ENCODE peak calls at places on chromosome 13, in eight cellular contexts. I, S, Y, U, Z, V, K and J are unnamed samples. For H3K4me1 and H3K9me3, the result is how much of the 10 kb centered on the place peaks cover.

GRCh38 chr13:37026778-37027177 is 26.2 kb downstream of the EXOSC8 start:
- DNase-seq in I (no peak), S (no peak), Y (no peak), U (no peak), Z (no peak), V (no peak), K (no peak), J (no peak)

GRCh38 chr13:29523199-29523931 is 72.1 kb downstream of the SLC7A1 start:
- DNase-seq in I (peak), S (no peak), Y (no peak), U (no peak), Z (no peak), V (peak), K (no peak), J (no peak)

GRCh38 chr13:21657538-21657937 is 13.3 kb upstream of the FGF9 start:
- DNase-seq in I (no peak), S (no peak), Y (no peak), U (peak), Z (no peak), V (no peak), K (no peak), J (no peak)

GRCh38 chr13:113835461-113836274 is 28.2 kb downstream of the GAS6 start:
- DNase-seq in I (no peak), S (no peak), Y (no peak), U (no peak), Z (peak), V (no peak), K (no peak), J (no peak)

GRCh38 chr13:25295228-25295627 is 6.2 kb upstream of the NUP58 start:
- DNase-seq in I (no peak), S (no peak), Y (no peak), U (no peak), Z (no peak), V (no peak), K (no peak), J (no peak)

GRCh38 chr13:26785845-26786630 is 25.5 kb upstream of the GPR12 start:
- DNase-seq in I (peak), S (peak), Y (no peak), U (peak), Z (no peak), V (peak), K (no peak), J (peak)

GRCh38 chr13:113499936-113500335 is 9.4 kb upstream of the DCUN1D2 start:
- DNase-seq in I (no peak), S (no peak), Y (no peak), U (peak), Z (no peak), V (no peak), K (no peak), J (no peak)

GRCh38 chr13:27970382-27971235 is 1.5 kb upstream of the CDX2 start:
- DNase-seq in I (no peak), S (no peak), Y (no peak), U (no peak), Z (no peak), V (no peak), K (no peak), J (no peak)

GRCh38 chr13:80006940-80007339 is 334.0 kb downstream of the SPRY2 start:
- DNase-seq in I (no peak), S (no peak), Y (no peak), U (no peak), Z (no peak), V (no peak), K (no peak), J (no peak)

GRCh38 chr13:85095887-85096286 is 703.3 kb downstream of the SLITRK6 start:
- DNase-seq in I (no peak), S (no peak), Y (no peak), U (no peak), Z (no peak), V (no peak), K (no peak), J (no peak)

GRCh38 chr13:26485288-26485687 is 72.2 kb upstream of the WASF3 start:
- DNase-seq in I (no peak), S (no peak), Y (no peak), U (no peak), Z (no peak), V (no peak), K (no peak), J (no peak)

GRCh38 chr13:74040200-74040599 is 94.0 kb downstream of the KLF12 start:
- DNase-seq in I (no peak), S (no peak), Y (no peak), U (no peak), Z (no peak), V (peak), K (peak), J (no peak)

GRCh38 chr13:107205318-107206112 is 637.6 kb upstream of the ARGLU1 start:
- DNase-seq in I (no peak), S (peak), Y (peak), U (peak), Z (peak), V (peak), K (peak), J (peak)

GRCh38 chr13:89486065-89486464 is 1814.9 kb downstream of the SLITRK5 start:
- DNase-seq in I (no peak), S (no peak), Y (no peak), U (no peak), Z (no peak), V (no peak), K (no peak), J (no peak)

GRCh38 chr13:78177306-78177705 is 258.7 kb upstream of the EDNRB start:
- DNase-seq in I (no peak), S (no peak), Y (no peak), U (no peak), Z (no peak), V (no peak), K (no peak), J (no peak)

GRCh38 chr13:45718063-45718462 is 15.9 kb downstream of the CBY2 start:
- DNase-seq in I (no peak), S (no peak), Y (no peak), U (peak), Z (no peak), V (no peak), K (peak), J (no peak)

GRCh38 chr13:43127103-43127817 is 103.9 kb downstream of the DNAJC15 start:
- DNase-seq in I (no peak), S (no peak), Y (no peak), U (no peak), Z (no peak), V (no peak), K (no peak), J (no peak)

GRCh38 chr13:44373601-44374347 is at the start of gene SERP2:
- DNase-seq in I (peak), S (peak), Y (no peak), U (no peak), Z (no peak), V (no peak), K (no peak), J (no peak)

GRCh38 chr13:51562011-51562671 is 22.1 kb upstream of the WDFY2 start:
- DNase-seq in I (no peak), S (no peak), Y (no peak), U (no peak), Z (no peak), V (no peak), K (no peak), J (no peak)

GRCh38 chr13:42821437-42821836 is 40.1 kb downstream of the FAM216B start:
- DNase-seq in I (no peak), S (no peak), Y (no peak), U (no peak), Z (no peak), V (no peak), K (no peak), J (no peak)

GRCh38 chr13:85806553-85807175 is 7.4 kb upstream of the SLITRK6 start:
- DNase-seq in I (no peak), S (no peak), Y (no peak), U (peak), Z (no peak), V (no peak), K (no peak), J (peak)

GRCh38 chr13:29918845-29919244 is 68.4 kb upstream of the UBL3 start:
- DNase-seq in I (no peak), S (peak), Y (no peak), U (peak), Z (no peak), V (no peak), K (no peak), J (no peak)

GRCh38 chr13:76418404-76418803 is 467.8 kb downstream of the KCTD12 start:
- DNase-seq in I (no peak), S (no peak), Y (no peak), U (no peak), Z (no peak), V (no peak), K (no peak), J (no peak)

GRCh38 chr13:112106467-112107141 is 39.7 kb downstream of the SOX1 start:
- DNase-seq in I (no peak), S (no peak), Y (no peak), U (no peak), Z (no peak), V (no peak), K (no peak), J (no peak)

GRCh38 chr13:110914293-110915056 is 394 bp downstream of the ANKRD10 start:
- DNase-seq in I (peak), S (peak), Y (peak), U (no peak), Z (peak), V (peak), K (peak), J (peak)

GRCh38 chr13:51619614-51620013 is 35.4 kb downstream of the WDFY2 start:
- DNase-seq in I (no peak), S (no peak), Y (no peak), U (peak), Z (no peak), V (no peak), K (no peak), J (no peak)

GRCh38 chr13:27660511-27660910 is 38.8 kb downstream of the POLR1D start:
- DNase-seq in I (no peak), S (no peak), Y (no peak), U (no peak), Z (no peak), V (no peak), K (no peak), J (no peak)

GRCh38 chr13:27151798-27152599 is 19.6 kb downstream of the USP12 start:
- DNase-seq in I (no peak), S (no peak), Y (no peak), U (peak), Z (no peak), V (no peak), K (no peak), J (no peak)

GRCh38 chr13:41960700-41961697 is at the start of gene VWA8:
- DNase-seq in I (peak), S (peak), Y (peak), U (peak), Z (peak), V (peak), K (peak), J (peak)

GRCh38 chr13:107551521-107551920 is 663.8 kb downstream of the LIG4 start:
- DNase-seq in I (no peak), S (no peak), Y (no peak), U (no peak), Z (no peak), V (no peak), K (no peak), J (no peak)

GRCh38 chr13:72983085-72983768 is 75.6 kb upstream of the KLF5 start:
- DNase-seq in I (no peak), S (peak), Y (peak), U (peak), Z (peak), V (no peak), K (no peak), J (no peak)

GRCh38 chr13:78609464-78610205 is 6.3 kb upstream of the POU4F1 start:
- DNase-seq in I (no peak), S (no peak), Y (no peak), U (no peak), Z (no peak), V (peak), K (peak), J (no peak)

GRCh38 chr13:79936368-79937136 is 404.4 kb downstream of the SPRY2 start:
- DNase-seq in I (no peak), S (peak), Y (no peak), U (peak), Z (no peak), V (no peak), K (peak), J (no peak)

GRCh38 chr13:87671824-87672603 is 843 bp downstream of the SLITRK5 start:
- DNase-seq in I (peak), S (no peak), Y (no peak), U (no peak), Z (no peak), V (peak), K (no peak), J (no peak)

GRCh38 chr13:40568246-40568645 is 98.2 kb downstream of the FOXO1 start:
- DNase-seq in I (no peak), S (no peak), Y (no peak), U (no peak), Z (no peak), V (no peak), K (no peak), J (no peak)
- H3K4me1 ChIP-seq in I (under half), S (under half), Y (under half), U (under half), Z (half or more), V (half or more), K (under half), J (under half)

GRCh38 chr13:99605417-99606321 is 104.4 kb downstream of the TM9SF2 start:
- DNase-seq in I (no peak), S (peak), Y (peak), U (no peak), Z (peak), V (peak), K (peak), J (peak)
- H3K27ac ChIP-seq in I (peak), S (peak), Y (peak), U (peak), Z (peak), V (peak), K (peak), J (peak)

GRCh38 chr13:32454886-32455593 is 27.1 kb upstream of the N4BP2L1 start:
- DNase-seq in I (no peak), S (no peak), Y (no peak), U (no peak), Z (no peak), V (no peak), K (no peak), J (no peak)

GRCh38 chr13:32453981-32454380 is 26.1 kb upstream of the N4BP2L1 start:
- DNase-seq in I (no peak), S (no peak), Y (no peak), U (no peak), Z (no peak), V (no peak), K (no peak), J (no peak)

GRCh38 chr13:32456591-32456990 is 28.7 kb upstream of the N4BP2L1 start:
- DNase-seq in I (no peak), S (no peak), Y (no peak), U (no peak), Z (no peak), V (no peak), K (no peak), J (no peak)

GRCh38 chr13:32455594-32455903 is 27.6 kb upstream of the N4BP2L1 start:
- DNase-seq in I (no peak), S (no peak), Y (no peak), U (no peak), Z (no peak), V (no peak), K (no peak), J (no peak)
- H3K9me3 ChIP-seq in I (under half), S (under half), Y (under half), U (under half), Z (under half), V (under half), K (under half), J (under half)

GRCh38 chr13:99357149-99357596 is 50.0 kb upstream of the GPR183 start:
- DNase-seq in I (no peak), S (no peak), Y (no peak), U (no peak), Z (no peak), V (no peak), K (no peak), J (no peak)
- H3K4me1 ChIP-seq in I (under half), S (under half), Y (under half), U (under half), Z (under half), V (half or more), K (under half), J (half or more)

GRCh38 chr13:92656103-92656502 is 570.5 kb upstream of the GPC6 start:
- DNase-seq in I (no peak), S (no peak), Y (no peak), U (no peak), Z (no peak), V (no peak), K (no peak), J (no peak)

GRCh38 chr13:92657565-92657964 is 569.0 kb upstream of the GPC6 start:
- DNase-seq in I (no peak), S (no peak), Y (no peak), U (no peak), Z (no peak), V (no peak), K (no peak), J (no peak)

GRCh38 chr13:92658293-92658692 is 568.3 kb upstream of the GPC6 start:
- DNase-seq in I (no peak), S (no peak), Y (no peak), U (no peak), Z (no peak), V (no peak), K (no peak), J (no peak)

GRCh38 chr13:92661406-92661805 is 565.2 kb upstream of the GPC6 start:
- DNase-seq in I (no peak), S (no peak), Y (no peak), U (no peak), Z (no peak), V (no peak), K (no peak), J (no peak)
- H3K27ac ChIP-seq in I (no peak), S (no peak), Y (no peak), U (no peak), Z (no peak), V (no peak), K (no peak), J (no peak)

DNA sequence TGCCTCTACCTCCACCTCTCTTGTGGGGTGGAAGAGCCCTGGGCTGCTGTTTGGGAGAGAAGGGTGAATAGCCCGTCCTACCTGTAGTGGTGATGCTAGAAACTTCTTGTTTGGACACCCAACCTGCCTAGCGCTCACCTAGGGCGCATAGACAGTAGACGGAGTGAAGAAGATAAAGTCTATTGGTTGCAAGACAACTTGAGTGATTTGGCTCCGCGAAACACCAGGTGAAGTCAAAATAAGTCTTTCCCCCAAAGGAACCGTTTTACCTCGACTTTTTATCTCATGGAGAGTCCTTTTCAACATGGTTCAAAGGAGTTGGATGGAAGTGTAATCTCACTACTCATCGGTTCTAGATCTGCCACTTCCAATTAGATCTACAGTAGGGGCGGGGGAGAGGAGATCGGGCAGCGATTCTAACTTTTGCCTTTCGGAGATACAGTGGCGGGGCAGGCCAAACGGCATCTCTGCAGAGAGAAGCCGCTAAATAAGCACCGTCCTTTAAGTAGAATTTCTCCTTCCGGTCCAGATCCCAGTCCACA is 694 bp upstream of the ZIC5 start:
- DNase-seq in I (no peak), S (no peak), Y (no peak), U (no peak), Z (no peak), V (no peak), K (no peak), J (no peak)
- H3K9me3 ChIP-seq in I (under half), S (under half), Y (under half), U (under half), Z (under half), V (half or more), K (under half), J (under half)

GRCh38 chr13:31421756-31422155 is 222.0 kb downstream of the B3GLCT start:
- DNase-seq in I (no peak), S (no peak), Y (no peak), U (no peak), Z (no peak), V (no peak), K (no peak), J (no peak)

GRCh38 chr13:31413531-31413930 is 213.8 kb downstream of the B3GLCT start:
- DNase-seq in I (no peak), S (no peak), Y (no peak), U (no peak), Z (no peak), V (no peak), K (no peak), J (no peak)

DNA sequence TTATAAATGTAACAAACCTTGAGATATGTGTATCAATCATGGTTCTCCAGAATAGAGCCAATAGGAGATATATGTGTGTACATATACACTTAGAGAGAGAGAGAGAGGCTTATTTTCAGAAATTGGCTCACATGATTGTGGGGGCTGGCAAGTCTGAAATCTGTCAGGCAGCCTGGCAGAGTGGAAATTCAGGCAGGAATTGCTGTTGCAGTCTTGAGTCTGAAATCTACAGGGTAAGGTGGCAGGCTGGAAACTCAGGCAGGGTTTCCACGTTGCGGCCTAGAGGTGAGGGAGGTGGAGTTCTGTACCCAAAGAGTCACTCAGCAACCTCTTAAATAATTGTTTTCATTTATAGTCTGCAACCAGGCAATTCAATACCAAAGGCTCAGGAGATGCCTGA is 218.4 kb downstream of the B3GLCT start:
- DNase-seq in I (no peak), S (no peak), Y (no peak), U (no peak), Z (no peak), V (no peak), K (no peak), J (no peak)
- H3K4me1 ChIP-seq in I (under half), S (under half), Y (under half), U (under half), Z (under half), V (under half), K (under half), J (under half)